ENCODE peak calls at places on chromosome 18, in seven cellular contexts. J is IMR-90, L is endothelial cell of umbilical vein, U is transverse colon, R is spleen, P is NB4, V is tibial nerve. C is an unnamed sample.

GRCh38 chr18:56606623-56607022 is 31.8 kb downstream of the TXNL1 start:
- DNase-seq in P (no peak), L (no peak), U (no peak), V (no peak), R (no peak), J (no peak), C (no peak)

GRCh38 chr18:79302120-79302519 is 93.6 kb upstream of the NFATC1 start:
- DNase-seq in U (peak; percentile 87), J (no peak), R (no peak), L (no peak), V (no peak), P (peak; percentile 18), C (no peak)

GRCh38 chr18:36468161-36468560 is 170.6 kb downstream of the FHOD3 start:
- DNase-seq in V (no peak), L (no peak), U (no peak), J (no peak), P (no peak), R (no peak), C (no peak)

GRCh38 chr18:30765247-30765646 is 277.3 kb downstream of the DSC3 start:
- DNase-seq in U (no peak), J (no peak), R (no peak), L (no peak), P (no peak), V (no peak), C (no peak)

GRCh38 chr18:27778441-27778840 is 398.5 kb downstream of the CDH2 start:
- DNase-seq in L (peak; percentile 32), R (no peak), J (peak; percentile 17), U (no peak), V (no peak), P (no peak), C (no peak)

GRCh38 chr18:32049393-32050161 is 31.0 kb downstream of the RNF125 start:
- DNase-seq in V (no peak), J (no peak), U (peak; percentile 55), P (peak; percentile 91), L (no peak), R (peak; percentile 89), C (no peak)

GRCh38 chr18:65706646-65707045 is 44.2 kb upstream of the CDH7 start:
- DNase-seq in U (no peak), R (no peak), J (no peak), V (no peak), L (no peak), P (no peak), C (no peak)

GRCh38 chr18:55455938-55456337 is 132.1 kb downstream of the TCF4 start:
- DNase-seq in U (no peak), L (no peak), R (no peak), P (no peak), J (no peak), V (no peak), C (no peak)

GRCh38 chr18:58638446-58638845 is 9.6 kb upstream of the ALPK2 start:
- DNase-seq in L (no peak), J (no peak), U (no peak), V (no peak), P (peak; percentile 66), R (no peak), C (no peak)

GRCh38 chr18:54204883-54205282 is 19.6 kb downstream of the MBD2 start:
- DNase-seq in U (no peak), J (no peak), R (no peak), L (no peak), V (no peak), P (no peak), C (no peak)

GRCh38 chr18:63730788-63731187 is 28.0 kb downstream of the SERPINB11 start:
- DNase-seq in L (no peak), U (no peak), P (no peak), V (no peak), J (no peak), R (no peak), C (no peak)

GRCh38 chr18:53441761-53442414 is 782.6 kb downstream of the MBD2 start:
- DNase-seq in P (no peak), U (no peak), J (no peak), V (no peak), R (no peak), L (no peak), C (no peak)

GRCh38 chr18:79533146-79533545 is 137.4 kb downstream of the NFATC1 start:
- DNase-seq in U (peak; percentile 4), V (peak; percentile 7), L (no peak), R (no peak), P (no peak), J (no peak), C (no peak)

DNA sequence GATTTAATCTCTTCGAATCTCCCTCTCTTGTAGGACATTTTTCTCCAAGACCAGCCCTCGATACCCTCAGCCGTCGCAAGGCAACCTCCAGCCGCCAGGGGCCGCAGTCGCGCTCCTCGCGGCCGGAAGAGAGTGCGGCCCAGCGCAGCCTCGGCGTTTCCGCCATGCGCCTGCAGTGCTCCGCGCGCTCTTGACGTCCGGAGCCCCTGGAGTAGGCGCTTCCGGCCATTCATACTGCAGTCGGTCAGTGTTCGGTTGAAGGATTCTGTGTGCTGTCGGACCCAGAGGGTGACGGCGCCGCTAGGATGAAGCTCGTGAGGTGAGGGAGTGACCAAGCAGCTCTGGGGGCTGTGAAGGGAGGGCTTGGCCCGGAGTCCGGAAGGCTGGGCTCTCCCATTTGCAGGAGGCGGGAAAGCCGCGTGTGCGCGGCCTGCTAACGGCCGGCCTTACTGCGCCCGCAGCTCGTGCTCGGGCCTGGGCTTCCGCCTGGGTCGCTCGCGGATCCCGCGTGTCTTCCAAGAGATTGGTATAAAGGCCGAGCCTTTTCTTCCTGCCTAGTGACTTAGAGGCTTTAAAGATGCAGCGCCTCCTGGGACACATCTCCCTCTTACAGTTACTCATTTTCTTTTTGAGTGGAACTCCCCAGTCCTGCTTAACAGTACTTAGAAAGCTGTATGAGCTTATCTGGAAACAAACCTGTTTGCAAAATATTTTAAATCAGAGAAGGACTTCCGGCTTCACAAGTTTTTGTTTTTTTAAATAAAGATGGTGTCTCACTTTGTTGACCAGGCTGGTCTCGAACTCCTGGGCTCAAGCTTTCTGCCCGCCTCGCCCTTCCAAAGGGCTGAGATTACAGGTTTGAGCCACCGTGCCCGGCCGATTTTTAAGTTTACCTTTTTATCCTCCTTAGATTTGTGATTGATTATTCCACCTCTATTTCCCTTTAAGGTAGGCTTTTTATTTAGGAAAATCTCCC is at the start of gene SNRPD1:
- DNase-seq in R (peak; percentile 98), P (peak; percentile 95), J (peak; percentile 90), L (peak; percentile 96), U (peak; percentile 91), V (peak; percentile 63), C (peak; percentile 73)
- TF ChIP-seq POLR2A in R (peak; percentile 7), P (peak; percentile 83), J (peak; percentile 92), L (peak; percentile 94), U (peak; percentile 65), V (no peak), C (peak; percentile 84)

GRCh38 chr18:8608795-8609673 is at the start of gene RAB12:
- DNase-seq in V (peak; percentile 63), L (peak; percentile 65), J (peak; percentile 83), U (peak; percentile 89), R (peak; percentile 98), P (peak; percentile 88), C (peak; percentile 94)
- TF ChIP-seq POLR2A in V (peak; percentile 55), L (peak; percentile 64), J (peak; percentile 63), U (no peak), R (no peak), P (peak; percentile 33), C (peak; percentile 67)

GRCh38 chr18:13642440-13642827 is 83.9 kb downstream of the FAM210A start:
- DNase-seq in V (no peak), U (no peak), J (no peak), P (no peak), R (no peak), L (no peak), C (no peak)
- TF ChIP-seq POLR2A in V (no peak), U (no peak), J (no peak), P (no peak), R (no peak), L (no peak), C (no peak)

GRCh38 chr18:2655954-2656236 is 369 bp downstream of the SMCHD1 start:
- DNase-seq in V (no peak), J (no peak), P (no peak), L (no peak), R (no peak), U (no peak), C (no peak)
- TF ChIP-seq POLR2A in V (no peak), J (no peak), P (no peak), L (no peak), R (no peak), U (no peak), C (no peak)

C was measured in H54.